ENCODE peak calls at places on chromosomes 5 and 9, in four cellular contexts. O, K, D and W are unnamed samples.
A peak's percentile ranks its signal among the peaks of the same experiment; 100 is the strongest.

GRCh38 chr5:93716453-93716852 is 24.9 kb downstream of the POU5F2 start:
- DNase-seq in O (no peak), K (no peak), D (no peak), W (no peak)

GRCh38 chr9:21789541-21790037 is 12.8 kb upstream of the MTAP start:
- DNase-seq in O (peak; percentile 60), K (no peak), D (peak; percentile 90), W (peak; percentile 94)

GRCh38 chr9:84932915-84933527 is 263.5 kb downstream of the NTRK2 start:
- DNase-seq in O (no peak), K (no peak), D (no peak), W (no peak)

GRCh38 chr9:113602126-113603119 is 138.9 kb downstream of the RGS3 start:
- DNase-seq in O (peak; percentile 65), K (peak; percentile 87), D (peak; percentile 88), W (peak; percentile 90)

GRCh38 chr5:67104859-67105258 is 91.7 kb downstream of the CD180 start:
- DNase-seq in O (no peak), K (no peak), D (no peak), W (no peak)

GRCh38 chr5:72141440-72142271 is 34.4 kb downstream of the MAP1B start:
- DNase-seq in O (no peak), K (no peak), D (no peak), W (peak; percentile 98)

GRCh38 chr9:76557674-76558073 is 98.7 kb downstream of the GCNT1 start:
- DNase-seq in O (no peak), K (no peak), D (no peak), W (peak; percentile 93)

GRCh38 chr5:150398432-150399157 is 14.1 kb downstream of the CD74 start:
- DNase-seq in O (no peak), K (no peak), D (peak; percentile 89), W (no peak)

GRCh38 chr9:127202461-127203139 is 62.0 kb upstream of the GARNL3 start:
- DNase-seq in O (no peak), K (no peak), D (no peak), W (peak; percentile 47)

GRCh38 chr5:98774192-98775046 is 956 bp downstream of the RGMB start:
- DNase-seq in O (peak; percentile 79), K (peak; percentile 94), D (peak; percentile 70), W (peak; percentile 50)

GRCh38 chr5:60483046-60483445 is 216.9 kb downstream of the DEPDC1B start:
- DNase-seq in O (no peak), K (no peak), D (no peak), W (peak; percentile 46)

GRCh38 chr5:124773291-124774001 is 27.0 kb upstream of the ZNF608 start:
- DNase-seq in O (no peak), K (no peak), D (no peak), W (no peak)

GRCh38 chr9:124438091-124438490 is 12.2 kb upstream of the ADGRD2 start:
- DNase-seq in O (no peak), K (no peak), D (no peak), W (no peak)

GRCh38 chr5:173989432-173990082 is 587 bp downstream of the C5orf47 start:
- DNase-seq in O (no peak), K (peak; percentile 82), D (peak; percentile 38), W (no peak)

GRCh38 chr9:29769019-29769418 is 2195.7 kb upstream of the C9orf72 start:
- DNase-seq in O (no peak), K (no peak), D (no peak), W (no peak)

GRCh38 chr5:92543246-92543645 is 1037.8 kb downstream of the NR2F1-AS1 start:
- DNase-seq in O (no peak), K (no peak), D (no peak), W (peak; percentile 50)

GRCh38 chr9:70165006-70165602 is 93.7 kb upstream of the SMC5 start:
- DNase-seq in O (no peak), K (no peak), D (no peak), W (peak; percentile 3)

GRCh38 chr5:55621218-55621617 is 86.5 kb upstream of the PLPP1 start:
- DNase-seq in O (no peak), K (no peak), D (no peak), W (no peak)

GRCh38 chr9:127943746-127944145 is 6.1 kb upstream of the DPM2 start:
- DNase-seq in O (peak; percentile 90), K (peak; percentile 91), D (peak; percentile 87), W (peak; percentile 78)

GRCh38 chr9:130058154-130058553 is 4.4 kb downstream of the GPR107 start:
- DNase-seq in O (no peak), K (no peak), D (no peak), W (no peak)

GRCh38 chr5:82405166-82405565 is 127.0 kb upstream of the RPS23 start:
- DNase-seq in O (no peak), K (no peak), D (no peak), W (peak; percentile 80)

GRCh38 chr9:89448381-89448780 is 49.5 kb downstream of the SEMA4D start:
- DNase-seq in O (no peak), K (peak; percentile 49), D (no peak), W (no peak)

GRCh38 chr5:151038801-151039238 is 18.4 kb downstream of the GPX3 start:
- DNase-seq in O (no peak), K (no peak), D (no peak), W (peak; percentile 31)

GRCh38 chr9:94882953-94883641 is 156.6 kb downstream of the AOPEP start:
- DNase-seq in O (no peak), K (no peak), D (no peak), W (no peak)

GRCh38 chr9:121686930-121687541 is 35.6 kb downstream of the DAB2IP start:
- DNase-seq in O (peak; percentile 90), K (no peak), D (peak; percentile 83), W (peak; percentile 68)

GRCh38 chr9:134669556-134669955 is 28.0 kb downstream of the COL5A1 start:
- DNase-seq in O (no peak), K (no peak), D (no peak), W (peak; percentile 61)

GRCh38 chr5:175796536-175797499 is 74.6 kb upstream of the CPLX2 start:
- DNase-seq in O (peak; percentile 65), K (peak; percentile 95), D (no peak), W (peak; percentile 61)

GRCh38 chr5:175798626-175799025 is 72.8 kb upstream of the CPLX2 start:
- DNase-seq in O (no peak), K (no peak), D (no peak), W (no peak)

GRCh38 chr5:175800656-175801081 is 70.7 kb upstream of the CPLX2 start:
- DNase-seq in O (no peak), K (no peak), D (no peak), W (peak; percentile 78)

GRCh38 chr5:175795959-175796358 is 75.4 kb upstream of the CPLX2 start:
- DNase-seq in O (no peak), K (no peak), D (no peak), W (no peak)

DNA sequence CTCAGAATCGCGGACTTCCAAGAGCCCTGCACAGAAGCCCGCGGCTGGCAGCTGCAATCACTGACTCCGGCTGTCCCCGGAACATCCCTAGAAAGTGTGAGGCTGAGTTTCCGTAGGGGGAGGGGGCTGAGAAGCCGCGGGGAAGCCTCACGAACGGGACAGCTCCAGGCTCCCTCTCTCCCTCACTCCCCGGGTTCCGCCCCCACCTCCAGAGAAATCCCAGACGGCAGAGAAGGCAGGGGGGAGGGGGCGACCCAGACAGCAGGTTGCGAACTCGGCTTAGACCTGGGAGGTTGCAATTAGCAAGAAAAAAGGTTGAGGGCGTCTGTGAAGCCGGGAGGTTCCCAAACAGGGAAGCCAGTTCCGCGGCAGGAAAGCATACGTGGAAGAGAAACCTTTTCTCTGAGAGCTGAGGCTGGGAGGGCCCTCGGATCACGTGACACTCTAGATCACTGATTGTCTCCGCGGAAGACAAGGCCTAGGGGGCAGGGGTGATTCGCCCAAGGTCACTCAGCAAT is 73.8 kb upstream of the CPLX2 start:
- DNase-seq in O (no peak), K (no peak), D (no peak), W (no peak)
- H3K4me3 ChIP-seq in O (no peak overlapping the region), K (no peak overlapping the region), D (no peak overlapping the region), W (no peak overlapping the region)

GRCh38 chr5:178551059-178551458 is 39.1 kb downstream of the COL23A1 start:
- DNase-seq in O (no peak), K (no peak), D (peak; percentile 47), W (peak; percentile 21)
- TF ChIP-seq CTCF in O (peak; percentile 25), K (no peak), D (peak; percentile 74), W (peak; percentile 38)

GRCh38 chr9:93129691-93130500 is 4.2 kb downstream of the NINJ1 start:
- DNase-seq in O (no peak), K (no peak), D (no peak), W (no peak)
- H3K4me3 ChIP-seq in O (no peak overlapping the region), K (no peak overlapping the region), D (no peak overlapping the region), W (no peak overlapping the region)

GRCh38 chr5:141338538-141339306 is at the start of gene PCDHGA2:
- DNase-seq in O (no peak), K (peak; percentile 19), D (peak; percentile 46), W (peak; percentile 68)
- TF ChIP-seq CTCF in O (no peak), K (no peak), D (peak; percentile 79), W (peak; percentile 68)